ENCODE peak calls at places on chromosomes 16 and 17, in five cellular contexts. S, F, M, X and L are unnamed samples.
A peak's percentile ranks its signal among the peaks of the same experiment; 100 is the strongest.

GRCh38 chr16:162271-162991 is 3.3 kb upstream of the HBM start:
- DNase-seq in S (no peak), F (no peak), M (no peak), X (no peak), L (peak; percentile 39)

GRCh38 chr16:87416826-87417471 is 24.8 kb downstream of the MAP1LC3B start:
- DNase-seq in S (peak; percentile 51), F (peak; percentile 66), M (no peak), X (no peak), L (no peak)

GRCh38 chr16:12868169-12868568 is 33.2 kb upstream of the SHISA9 start:
- DNase-seq in S (no peak), F (no peak), M (no peak), X (no peak), L (no peak)

GRCh38 chr17:31509805-31510177 is 118.3 kb downstream of the RAB11FIP4 start:
- DNase-seq in S (no peak), F (no peak), M (no peak), X (no peak), L (no peak)

GRCh38 chr16:89330177-89330856 is 112.8 kb downstream of the ZNF778 start:
- DNase-seq in S (peak; percentile 88), F (no peak), M (no peak), X (peak; percentile 90), L (peak; percentile 75)

GRCh38 chr17:4162366-4162765 is 19.4 kb downstream of the CYB5D2 start:
- DNase-seq in S (no peak), F (no peak), M (no peak), X (no peak), L (peak; percentile 53)

GRCh38 chr17:82367724-82368524 is 3.6 kb upstream of the UTS2R start:
- DNase-seq in S (no peak), F (no peak), M (no peak), X (no peak), L (peak; percentile 87)

GRCh38 chr17:63514477-63514876 is 8.7 kb upstream of the KCNH6 start:
- DNase-seq in S (no peak), F (no peak), M (no peak), X (no peak), L (no peak)

GRCh38 chr17:60300949-60301348 is 91.0 kb downstream of the USP32 start:
- DNase-seq in S (no peak), F (no peak), M (no peak), X (no peak), L (no peak)

GRCh38 chr17:63707151-63707550 is 7.2 kb upstream of the LIMD2 start:
- DNase-seq in S (no peak), F (no peak), M (no peak), X (no peak), L (peak; percentile 43)

GRCh38 chr16:82470506-82471196 is 156.1 kb upstream of the CDH13 start:
- DNase-seq in S (no peak), F (no peak), M (no peak), X (no peak), L (no peak)

GRCh38 chr16:87765776-87766484 is at the start of gene KLHDC4:
- DNase-seq in S (peak; percentile 93), F (peak; percentile 90), M (peak; percentile 95), X (peak; percentile 82), L (peak; percentile 95)

GRCh38 chr16:4083347-4083870 is 32.8 kb downstream of the ADCY9 start:
- DNase-seq in S (no peak), F (no peak), M (no peak), X (no peak), L (no peak)

GRCh38 chr16:31354394-31355291 is at the start of gene ITGAX:
- DNase-seq in S (peak; percentile 67), F (peak; percentile 36), M (peak; percentile 89), X (peak; percentile 71), L (peak; percentile 65)

GRCh38 chr16:21645261-21645721 is 7.1 kb downstream of the IGSF6 start:
- DNase-seq in S (no peak), F (no peak), M (peak; percentile 64), X (no peak), L (peak; percentile 10)

GRCh38 chr17:39209317-39210092 is 9.4 kb downstream of the RPL19 start:
- DNase-seq in S (peak; percentile 81), F (peak; percentile 70), M (no peak), X (no peak), L (peak; percentile 86)

GRCh38 chr16:82220541-82220940 is 50.5 kb upstream of the MPHOSPH6 start:
- DNase-seq in S (no peak), F (no peak), M (no peak), X (no peak), L (no peak)

GRCh38 chr17:77933777-77934398 is 24.6 kb upstream of the TNRC6C start:
- DNase-seq in S (no peak), F (no peak), M (no peak), X (no peak), L (no peak)

GRCh38 chr16:56657555-56658430 is at the start of gene MT1F:
- DNase-seq in S (peak; percentile 83), F (peak; percentile 31), M (peak; percentile 45), X (peak; percentile 91), L (peak; percentile 97)

GRCh38 chr16:86581458-86581857 is 3.1 kb downstream of the FOXL1 start:
- DNase-seq in S (no peak), F (no peak), M (no peak), X (no peak), L (no peak)

GRCh38 chr17:81865733-81866439 is 5.3 kb downstream of the ARHGDIA start:
- DNase-seq in S (peak; percentile 89), F (no peak), M (no peak), X (no peak), L (no peak)

GRCh38 chr17:42673885-42674754 is 2.7 kb downstream of the PLEKHH3 start:
- DNase-seq in S (peak; percentile 60), F (no peak), M (peak; percentile 87), X (peak; percentile 52), L (peak; percentile 93)
- TF ChIP-seq CTCF in S (peak; percentile 87), F (peak; percentile 30), M (peak; percentile 78), X (peak; percentile 54), L (peak; percentile 87)

DNA sequence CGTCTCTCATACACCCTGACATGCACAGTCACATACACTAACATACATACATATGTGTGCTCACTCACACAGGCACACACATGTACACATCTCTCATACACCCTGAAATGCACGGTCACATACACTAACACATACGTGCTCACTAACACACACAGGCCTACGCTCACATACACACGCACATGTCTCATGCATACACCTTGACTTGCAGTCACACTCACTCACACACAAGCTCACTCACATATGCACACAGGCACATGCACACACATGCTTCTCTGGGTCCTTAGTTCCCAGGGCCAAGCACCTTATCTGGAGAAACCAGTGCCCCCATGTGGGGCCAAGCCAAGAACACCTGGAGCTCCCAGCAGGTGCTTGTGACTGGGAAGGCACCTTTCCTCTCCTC is 240.3 kb downstream of the RBFOX3 start:
- DNase-seq in S (no peak), F (no peak), M (no peak), X (no peak), L (no peak)
- TF ChIP-seq CTCF in S (no peak), F (no peak), M (no peak), X (no peak), L (no peak)

GRCh38 chr16:48317614-48318013 is 67.6 kb downstream of the SIAH1 start:
- DNase-seq in S (peak; percentile 17), F (no peak), M (no peak), X (peak; percentile 13), L (no peak)
- TF ChIP-seq CTCF in S (no peak), F (no peak), M (no peak), X (no peak), L (peak; percentile 18)

GRCh38 chr16:69106491-69107291 is 1.2 kb downstream of the HAS3 start:
- DNase-seq in S (peak; percentile 32), F (no peak), M (peak; percentile 68), X (no peak), L (peak; percentile 82)
- TF ChIP-seq CTCF in S (no peak), F (no peak), M (no peak), X (no peak), L (no peak)

DNA sequence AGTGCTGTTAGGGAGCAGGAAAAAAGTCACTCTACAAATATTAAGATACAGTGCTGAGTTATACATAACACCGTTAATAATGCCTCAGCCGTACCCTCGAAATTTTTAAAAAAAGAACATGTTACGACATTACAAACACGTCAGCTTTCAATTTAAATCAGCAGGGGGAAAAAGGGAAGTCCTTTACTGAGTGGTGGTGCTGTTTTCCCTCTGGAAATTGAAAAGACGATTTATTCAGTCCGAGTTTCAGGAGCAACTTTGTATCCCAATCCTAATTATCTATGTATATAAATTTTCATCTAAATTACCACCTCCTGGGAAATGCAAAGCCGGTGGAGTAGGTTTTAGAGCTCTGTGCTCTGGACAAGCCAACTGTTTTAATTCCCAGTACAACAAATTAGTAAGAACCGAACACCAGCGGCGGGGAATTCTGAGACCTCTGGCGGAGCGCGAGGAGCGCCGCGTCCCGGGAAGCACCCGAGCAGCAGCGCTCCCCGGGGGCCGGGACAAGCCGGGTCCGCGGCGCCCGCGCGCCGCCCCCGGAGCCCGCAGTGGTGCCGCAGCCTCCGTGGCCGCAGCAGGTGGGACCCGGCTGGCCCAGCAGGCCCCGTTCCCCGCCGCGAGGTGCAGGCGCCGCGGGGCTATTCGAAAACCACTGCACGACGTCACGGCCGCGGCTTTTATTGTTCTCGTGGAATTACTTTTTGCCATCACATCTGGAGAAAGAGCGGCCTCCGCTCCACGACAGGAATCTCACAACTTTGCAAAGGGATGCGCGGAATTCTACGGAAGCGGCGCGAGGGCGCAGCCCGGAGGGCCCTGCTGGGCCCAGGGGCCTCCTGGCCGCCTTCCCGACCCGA is 1.0 kb downstream of the NETO2 start:
- DNase-seq in S (peak; percentile 39), F (no peak), M (peak; percentile 72), X (peak; percentile 21), L (no peak)
- TF ChIP-seq CTCF in S (no peak), F (no peak), M (peak; percentile 3), X (no peak), L (no peak)

DNA sequence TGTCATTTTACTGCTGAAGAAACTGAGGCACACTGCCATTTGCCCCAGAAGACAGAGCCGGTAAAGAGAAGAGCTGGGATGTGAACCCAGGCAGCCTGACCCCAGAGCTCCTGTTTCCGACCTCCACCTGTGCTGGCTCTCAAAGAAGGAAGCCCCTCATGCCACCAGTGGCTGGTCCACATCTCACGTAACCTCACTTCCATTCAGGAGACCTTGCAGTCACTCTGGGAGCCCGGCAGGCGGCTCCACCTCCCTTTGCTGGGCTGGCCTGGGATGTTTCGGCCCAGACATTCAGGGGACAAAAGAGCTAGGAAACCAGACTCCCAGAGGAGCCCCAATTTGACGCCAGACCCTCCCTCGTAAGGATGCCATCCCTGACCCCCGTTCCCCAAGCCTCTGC is 2.9 kb downstream of the TAF1C start:
- DNase-seq in S (no peak), F (no peak), M (no peak), X (no peak), L (no peak)
- TF ChIP-seq CTCF in S (no peak), F (peak; percentile 25), M (no peak), X (no peak), L (peak; percentile 35)

DNA sequence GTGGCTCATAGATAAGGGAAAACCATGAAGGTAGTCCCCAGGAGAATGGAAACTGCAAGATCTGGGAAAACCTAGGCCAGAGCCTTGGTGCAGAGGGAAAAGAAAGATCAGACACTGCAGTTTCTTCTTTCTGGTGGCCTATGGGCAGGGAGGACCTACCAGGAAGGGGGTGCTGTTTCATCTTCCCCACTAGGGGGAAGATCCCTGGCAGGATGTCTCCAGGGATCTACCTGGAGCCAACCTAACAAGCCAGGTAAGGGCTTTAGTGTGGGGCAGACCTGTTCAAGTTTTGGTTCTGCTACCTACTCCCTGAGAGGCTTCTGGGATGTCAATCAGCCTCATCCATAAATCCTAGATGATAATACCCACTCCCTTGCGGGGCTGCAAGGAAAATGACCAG is 21.4 kb downstream of the TOM1L2 start:
- DNase-seq in S (no peak), F (no peak), M (no peak), X (no peak), L (peak; percentile 78)
- TF ChIP-seq CTCF in S (peak; percentile 17), F (no peak), M (no peak), X (no peak), L (peak; percentile 77)